ENCODE peak calls at places on chromosomes 1 and 21, in ten cellular contexts. N is fibroblast of lung, L is tibial nerve, A is mammary epithelial cell, F is adrenal gland, J is prostate gland, K is upper lobe of right lung, T is left ventricle myocardium inferior, V is A549, I is neural progenitor cell. M is an unnamed sample. For H3K4me1, the result is how much of the 10 kb centered on the place peaks cover.

GRCh38 chr1:23930861-23931471 is 17.8 kb upstream of the CNR2 start:
- DNase-seq in V (no peak), L (no peak), T (no peak), I (no peak), N (peak), J (no peak), A (peak), K (peak), F (no peak), M (no peak)

GRCh38 chr1:46002751-46003150 is 129.7 kb downstream of the PIK3R3 start:
- DNase-seq in I (no peak), J (no peak), V (no peak), T (no peak), A (no peak), F (no peak), N (no peak), K (no peak), L (no peak), M (no peak)

GRCh38 chr1:78553859-78554258 is 63.1 kb downstream of the PTGFR start:
- DNase-seq in F (no peak), N (no peak), I (peak), L (no peak), K (no peak), T (no peak), J (no peak), A (no peak), V (no peak), M (no peak)

GRCh38 chr1:196774195-196774594 is 445 bp upstream of the CFHR3 start:
- DNase-seq in T (no peak), V (no peak), N (no peak), I (no peak), A (no peak), F (no peak), J (no peak), K (no peak), L (no peak), M (no peak)

GRCh38 chr1:62025154-62025553 is 169.5 kb upstream of the L1TD1 start:
- DNase-seq in K (no peak), F (no peak), I (no peak), T (no peak), J (no peak), V (no peak), N (no peak), L (no peak), A (no peak), M (no peak)

GRCh38 chr1:114338491-114338890 is 172.5 kb downstream of the TRIM33 start:
- DNase-seq in F (no peak), L (no peak), I (no peak), J (no peak), N (no peak), T (no peak), V (no peak), K (no peak), A (no peak), M (no peak)

GRCh38 chr1:248421384-248421783 is 18.5 kb downstream of the OR2T1 start:
- DNase-seq in J (no peak), I (no peak), T (no peak), V (no peak), A (peak), F (no peak), N (peak), L (no peak), K (no peak), M (no peak)

GRCh38 chr1:224637510-224637909 is 21.4 kb downstream of the CNIH3 start:
- DNase-seq in A (peak), K (no peak), F (no peak), N (peak), J (no peak), L (no peak), V (no peak), T (no peak), I (no peak), M (no peak)

GRCh38 chr1:119449964-119450363 is 35.0 kb downstream of the HSD3B2 start:
- DNase-seq in F (no peak), J (no peak), K (no peak), V (no peak), T (no peak), A (peak), L (no peak), N (no peak), I (peak), M (no peak)

GRCh38 chr1:153540394-153541361 is at the start of gene S100A5:
- DNase-seq in A (peak), F (no peak), I (peak), J (no peak), K (peak), V (no peak), N (peak), L (no peak), T (no peak), M (peak)

GRCh38 chr21:45328198-45329087 is 40.7 kb upstream of the POFUT2 start:
- DNase-seq in T (peak), N (no peak), K (peak), A (no peak), V (no peak), L (no peak), I (no peak), J (no peak), F (no peak), M (peak)

GRCh38 chr1:172530000-172530399 is 3.0 kb upstream of the SUCO start:
- DNase-seq in I (no peak), J (no peak), T (no peak), L (no peak), K (no peak), N (no peak), A (peak), F (no peak), V (no peak), M (no peak)

GRCh38 chr1:54356680-54357147 is 49.5 kb downstream of the SSBP3 start:
- DNase-seq in A (no peak), I (no peak), L (no peak), J (no peak), N (no peak), T (no peak), K (no peak), F (no peak), V (no peak), M (no peak)
- TF ChIP-seq CTCF in A (no peak), I (no peak), L (no peak), J (no peak), N (no peak), T (no peak), K (no peak), F (no peak), V (no peak), M (no peak)

GRCh38 chr1:37879865-37880264 is 20.5 kb upstream of the MTF1 start:
- DNase-seq in I (no peak), V (no peak), A (no peak), N (no peak), F (no peak), J (no peak), K (no peak), T (no peak), L (no peak), M (no peak)
- H3K4me1 ChIP-seq in I (under half), V (under half), A (under half), N (under half), F (under half), J (under half), K (under half), T (under half), L (under half), M (under half)

GRCh38 chr1:37509181-37509580 is 5.4 kb downstream of the MEAF6 start:
- DNase-seq in V (no peak), I (peak), K (no peak), A (peak), T (no peak), L (no peak), F (no peak), N (peak), J (no peak), M (no peak)
- TF ChIP-seq CTCF in V (peak), I (peak), K (no peak), A (peak), T (no peak), L (no peak), F (no peak), N (peak), J (no peak), M (no peak)

DNA sequence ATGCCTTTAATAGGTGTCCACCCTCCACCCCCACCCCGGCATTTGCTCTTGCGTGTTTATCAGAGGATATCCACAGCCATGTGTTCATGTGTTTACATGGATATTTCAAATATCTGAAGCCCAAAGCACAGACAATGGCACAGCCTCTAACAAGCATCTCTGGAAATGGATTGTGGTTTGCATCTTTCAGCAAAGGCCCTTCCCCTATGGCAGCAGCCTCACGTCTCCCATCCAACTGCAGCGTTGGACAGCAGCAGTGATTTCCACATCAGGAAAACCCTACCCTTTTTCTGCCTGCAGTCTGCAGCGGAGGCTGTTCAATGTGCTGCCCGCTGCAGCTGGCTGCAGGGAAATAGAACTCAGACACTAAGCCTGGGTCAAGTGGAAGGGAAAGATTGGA is 1.6 kb downstream of the RASSF5 start:
- DNase-seq in A (no peak), J (peak), L (no peak), N (peak), I (no peak), K (peak), F (no peak), T (no peak), V (no peak), M (peak)
- H3K4me1 ChIP-seq in A (half or more), J (under half), L (under half), N (under half), I (under half), K (half or more), F (half or more), T (half or more), V (under half), M (half or more)

DNA sequence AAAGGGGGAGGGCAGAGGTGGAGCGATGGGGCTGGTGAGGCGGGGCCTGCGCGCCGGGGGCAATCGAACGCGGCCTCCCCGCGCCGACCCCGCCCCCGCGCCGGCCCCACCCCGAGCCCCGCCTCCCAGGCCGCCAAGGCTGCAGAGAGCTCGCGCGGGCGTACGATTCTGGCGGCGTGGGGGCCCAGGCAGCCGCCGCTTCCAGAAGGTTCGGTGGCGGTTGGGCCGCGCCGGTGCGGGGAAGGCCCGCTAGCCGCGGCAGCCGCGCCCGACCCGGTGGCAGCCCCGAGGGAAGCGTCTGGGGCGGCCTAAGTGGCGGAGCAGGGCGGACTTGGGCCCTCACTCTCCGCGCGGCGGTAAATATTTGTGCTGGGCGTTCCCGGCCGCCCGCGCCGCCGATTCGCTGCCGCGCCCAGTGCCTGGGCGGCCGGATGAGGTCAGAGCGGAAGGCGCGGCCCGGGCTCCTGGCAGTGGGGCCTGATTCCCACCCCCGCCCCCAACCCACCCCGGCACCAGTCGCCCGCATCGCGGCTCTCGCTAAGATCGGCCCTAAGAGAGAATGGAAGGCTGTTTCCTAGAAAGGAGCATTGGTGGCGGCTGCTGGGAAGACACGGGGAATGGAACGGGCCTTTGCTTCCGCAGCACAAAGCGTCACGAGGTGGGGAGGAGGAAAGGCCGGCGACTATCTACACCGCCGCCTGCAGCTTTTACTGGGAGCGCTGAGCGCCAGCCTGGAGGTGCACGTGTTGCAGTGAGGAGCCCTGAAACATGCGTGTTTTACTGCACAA is at the start of gene ACOT7:
- DNase-seq in K (peak), J (peak), T (peak), A (peak), V (peak), L (peak), F (peak), I (peak), N (peak), M (peak)
- TF ChIP-seq CTCF in K (peak), J (peak), T (peak), A (no peak), V (no peak), L (peak), F (no peak), I (no peak), N (peak), M (peak)

DNA sequence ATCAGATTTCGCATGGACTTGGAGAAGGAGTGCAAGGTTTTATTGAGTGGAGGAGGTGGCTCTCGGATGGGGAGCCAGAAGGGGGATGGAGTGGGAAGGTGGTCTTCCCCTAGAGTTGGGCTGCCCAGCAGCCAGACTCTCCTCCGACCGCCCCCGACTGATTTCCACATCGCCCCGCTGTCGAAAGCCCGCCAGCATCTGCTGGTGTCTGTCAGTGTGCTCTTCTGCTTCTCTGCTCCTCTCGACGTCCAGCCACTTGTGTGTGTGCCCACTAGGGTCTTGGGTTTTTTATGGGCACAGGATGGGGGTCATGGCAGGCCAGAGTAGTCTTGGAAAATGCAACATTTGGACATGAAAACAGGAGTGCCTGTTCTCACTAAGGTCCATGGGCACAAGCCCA is 40.1 kb downstream of the EVA1C start:
- DNase-seq in T (no peak), L (no peak), V (no peak), J (no peak), K (no peak), N (no peak), I (no peak), F (no peak), A (no peak), M (peak)
- H3K4me1 ChIP-seq in T (half or more), L (under half), V (half or more), J (under half), K (under half), N (under half), I (under half), F (under half), A (under half), M (under half)

DNA sequence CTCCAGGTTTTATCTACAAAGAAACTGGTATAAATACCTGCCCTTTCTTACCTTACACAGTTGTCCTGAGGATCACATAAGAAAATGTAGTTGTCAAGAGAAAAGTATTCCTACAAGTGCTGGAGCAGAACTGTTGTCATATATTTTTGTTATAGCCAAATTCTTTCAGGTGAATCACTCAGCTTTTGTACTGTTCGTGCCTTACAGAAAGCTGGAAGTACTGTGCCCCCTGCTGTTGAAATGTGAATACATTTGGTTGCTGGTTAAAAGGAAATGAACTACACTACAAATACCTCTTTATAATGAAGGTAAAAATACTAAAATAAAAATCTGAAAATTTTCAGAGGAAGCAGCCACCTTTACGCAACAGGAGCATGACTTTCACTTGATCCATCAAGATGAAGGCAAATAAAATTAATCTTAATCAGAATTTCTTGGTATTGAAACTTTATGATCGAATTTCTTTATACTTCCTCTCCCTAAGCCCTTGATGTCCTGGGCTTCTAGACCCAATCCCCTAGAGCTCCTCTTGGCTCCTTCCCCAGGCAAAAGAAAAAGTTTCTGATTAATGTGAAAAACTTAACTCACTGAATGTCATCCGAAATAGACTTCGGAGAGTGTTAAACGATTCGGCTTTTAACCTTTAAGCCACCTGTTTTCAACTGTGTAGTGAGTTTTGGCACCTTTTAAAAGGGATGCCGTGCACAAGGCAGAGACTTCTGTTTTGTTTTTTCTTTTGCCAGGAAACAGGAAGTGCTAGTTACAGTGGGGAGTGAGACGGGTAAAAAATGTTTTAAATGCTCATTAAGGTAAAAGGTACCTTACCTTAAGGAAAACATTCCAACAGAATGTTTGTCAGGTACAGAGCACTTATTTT is 12.5 kb downstream of the CHML start:
- DNase-seq in F (peak), A (peak), N (peak), T (no peak), J (no peak), K (no peak), L (no peak), I (peak), V (peak), M (no peak)
- TF ChIP-seq CTCF in F (peak), A (peak), N (peak), T (peak), J (peak), K (peak), L (peak), I (peak), V (peak), M (peak)

GRCh38 chr1:156144747-156145146 is 8.6 kb upstream of the SEMA4A start:
- DNase-seq in J (no peak), F (no peak), A (no peak), V (no peak), T (no peak), L (no peak), N (no peak), K (no peak), I (no peak), M (no peak)

GRCh38 chr1:156138366-156138969 is 14.9 kb upstream of the SEMA4A start:
- DNase-seq in L (no peak), A (no peak), I (no peak), T (no peak), N (no peak), V (no peak), K (no peak), J (no peak), F (no peak), M (no peak)

GRCh38 chr1:156143765-156144489 is 9.5 kb upstream of the SEMA4A start:
- DNase-seq in A (no peak), V (no peak), T (no peak), L (no peak), F (peak), K (no peak), J (no peak), I (no peak), N (peak), M (no peak)

GRCh38 chr1:156136970-156137483 is 16.4 kb upstream of the SEMA4A start:
- DNase-seq in V (no peak), A (no peak), J (no peak), N (no peak), F (no peak), I (no peak), T (no peak), K (no peak), L (no peak), M (no peak)

DNA sequence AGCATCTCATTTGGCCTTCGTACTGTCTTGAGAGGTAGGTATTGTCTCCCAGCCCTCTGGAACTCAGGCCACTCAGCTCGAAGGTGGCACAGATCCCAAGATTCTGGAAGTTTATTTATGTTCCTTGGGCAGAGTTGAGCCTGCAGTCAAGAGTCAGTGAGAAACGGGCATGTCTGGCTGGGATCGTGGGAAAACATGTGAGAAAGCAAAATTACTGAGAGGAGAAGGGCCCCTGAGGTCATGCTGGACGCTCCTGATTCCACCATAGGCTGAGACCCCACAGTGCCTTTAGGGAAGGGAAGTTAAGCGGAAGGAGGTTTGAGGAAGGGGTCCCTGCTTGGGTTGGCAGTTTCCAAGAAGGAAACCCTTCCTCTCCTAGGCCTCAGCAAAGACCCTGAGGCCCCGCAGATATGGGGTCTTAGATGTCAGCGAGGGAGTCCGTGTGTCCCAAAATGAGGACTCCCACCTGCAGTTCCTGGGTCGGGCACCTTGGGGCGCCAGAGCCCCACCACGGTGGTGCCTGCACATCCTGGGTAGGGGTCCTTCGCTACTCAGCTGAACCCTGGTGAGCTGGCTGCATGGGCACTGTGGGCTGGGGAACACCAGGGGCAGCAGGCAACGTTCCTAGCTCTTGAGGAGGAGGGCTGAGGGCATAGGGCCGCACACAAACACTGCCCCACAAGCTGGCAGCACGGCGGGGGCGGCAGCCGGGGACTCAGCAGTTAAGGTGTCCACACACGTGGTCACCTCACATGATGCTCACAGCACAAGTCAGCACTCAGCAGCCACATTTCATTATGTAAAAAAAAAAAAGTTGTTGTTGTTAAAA is 12.3 kb upstream of the SEMA4A start:
- DNase-seq in T (no peak), J (peak), I (peak), V (no peak), K (no peak), N (peak), A (no peak), F (no peak), L (no peak), M (no peak)
- H3K4me1 ChIP-seq in T (under half), J (under half), I (under half), V (under half), K (under half), N (under half), A (under half), F (under half), L (under half), M (under half)

DNA sequence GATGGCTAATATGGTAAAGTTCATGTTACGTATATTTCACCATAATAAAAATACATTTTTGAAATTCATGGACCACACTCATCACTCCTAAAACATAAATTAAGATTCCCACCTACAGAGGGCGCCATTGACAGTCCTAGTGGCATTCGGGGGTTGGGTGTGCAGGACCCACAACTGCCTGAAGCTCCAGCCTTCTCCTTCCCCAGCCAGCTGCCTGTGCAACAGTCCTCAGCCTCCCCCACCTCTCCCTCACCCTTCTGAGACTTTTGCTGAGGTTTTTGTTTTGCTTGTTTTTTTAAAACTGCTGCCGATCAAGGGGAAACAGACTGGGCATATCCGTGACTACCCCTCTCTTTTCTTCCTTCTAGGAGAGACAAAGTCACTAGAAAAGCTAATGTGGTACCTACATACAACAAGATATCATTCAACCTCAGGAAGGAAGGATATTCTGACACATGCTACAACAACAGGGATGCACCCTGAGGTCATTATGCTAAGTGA is 9.3 kb upstream of the EVA1C start:
- DNase-seq in F (peak), T (peak), V (peak), A (peak), J (peak), N (peak), I (peak), L (no peak), K (no peak), M (no peak)
- TF ChIP-seq CTCF in F (peak), T (peak), V (peak), A (peak), J (peak), N (peak), I (peak), L (peak), K (peak), M (peak)

M was measured in spleen.